ENCODE peak calls at places on chromosomes 11 and 22, in six cellular contexts. N is MM.1S, K is OCI-LY7, R is GM23248, Z is DND-41, D is H9. Y is an unnamed sample.

GRCh38 chr11:72552399-72552910 is 118.1 kb upstream of the CLPB start:
- DNase-seq in Z (no peak), D (no peak), N (no peak), K (no peak), R (peak; percentile 17), Y (no peak)

GRCh38 chr11:61699737-61700160 is 19.6 kb downstream of the DAGLA start:
- DNase-seq in R (no peak), K (no peak), Z (no peak), N (no peak), D (no peak), Y (no peak)

GRCh38 chr11:17473071-17473744 is 3.4 kb downstream of the ABCC8 start:
- DNase-seq in N (no peak), D (peak; percentile 84), R (peak; percentile 5), Z (no peak), K (no peak), Y (peak; percentile 2)

GRCh38 chr22:37303821-37304274 is 21.5 kb downstream of the CYTH4 start:
- DNase-seq in N (no peak), K (no peak), D (no peak), Z (no peak), R (peak; percentile 96), Y (peak; percentile 92)

GRCh38 chr11:84947070-84947469 is 680.1 kb downstream of the DLG2 start:
- DNase-seq in R (no peak), K (no peak), Z (no peak), D (no peak), N (no peak), Y (no peak)

GRCh38 chr11:116990061-116990473 is 108.2 kb downstream of the SIK3 start:
- DNase-seq in N (no peak), Z (no peak), K (no peak), D (no peak), R (peak; percentile 89), Y (peak; percentile 97)

GRCh38 chr11:35009191-35009940 is 92.9 kb downstream of the PDHX start:
- DNase-seq in D (no peak), Z (no peak), K (no peak), N (no peak), R (peak; percentile 91), Y (peak; percentile 54)

GRCh38 chr11:61777234-61778090 is 14.9 kb downstream of the TMEM258 start:
- DNase-seq in Z (no peak), K (no peak), N (no peak), D (peak; percentile 86), R (peak; percentile 47), Y (peak; percentile 11)

GRCh38 chr11:17852246-17852645 is 117.7 kb downstream of the KCNC1 start:
- DNase-seq in K (no peak), R (no peak), N (no peak), D (no peak), Z (no peak), Y (peak; percentile 39)

GRCh38 chr11:41845066-41845465 is 385.6 kb upstream of the LRRC4C start:
- DNase-seq in N (no peak), Z (no peak), K (no peak), R (no peak), D (no peak), Y (no peak)

GRCh38 chr11:113373306-113373705 is 14.3 kb upstream of the ANKK1 start:
- DNase-seq in K (no peak), N (no peak), D (no peak), R (peak; percentile 94), Z (no peak), Y (peak; percentile 80)

GRCh38 chr11:117857734-117858369 is 18.6 kb downstream of the FXYD6 start:
- DNase-seq in R (no peak), N (no peak), K (no peak), Z (no peak), D (peak; percentile 10), Y (no peak)

GRCh38 chr11:22510741-22511140 is 114.9 kb downstream of the FANCF start:
- DNase-seq in R (peak; percentile 90), D (no peak), K (no peak), N (no peak), Z (no peak), Y (peak; percentile 38)

GRCh38 chr11:122681731-122682130 is 26.2 kb downstream of the UBASH3B start:
- DNase-seq in R (peak; percentile 39), N (no peak), K (no peak), Z (no peak), D (no peak), Y (peak; percentile 27)

GRCh38 chr11:78606667-78607066 is 32.0 kb upstream of the NARS2 start:
- DNase-seq in R (no peak), Z (no peak), D (no peak), N (no peak), K (no peak), Y (no peak)

GRCh38 chr11:78386551-78386950 is 31.1 kb downstream of the GAB2 start:
- DNase-seq in D (no peak), Z (no peak), N (no peak), R (no peak), K (no peak), Y (no peak)

GRCh38 chr22:44188986-44189630 is 8.4 kb downstream of the PARVG start:
- DNase-seq in R (no peak), N (no peak), Z (no peak), K (no peak), D (no peak), Y (no peak)

GRCh38 chr11:110308071-110308470 is 11.7 kb upstream of the RDX start:
- DNase-seq in N (no peak), Z (no peak), K (no peak), R (no peak), D (no peak), Y (no peak)

GRCh38 chr11:110311783-110312578 is 15.6 kb upstream of the RDX start:
- DNase-seq in D (no peak), Z (no peak), N (peak; percentile 9), K (no peak), R (peak; percentile 65), Y (peak; percentile 74)

GRCh38 chr11:110314366-110315095 is 18.1 kb upstream of the RDX start:
- DNase-seq in N (no peak), D (no peak), Z (no peak), R (no peak), K (no peak), Y (no peak)

GRCh38 chr11:110317516-110317932 is 21.1 kb upstream of the RDX start:
- DNase-seq in N (no peak), R (peak; percentile 21), K (no peak), Z (no peak), D (no peak), Y (peak; percentile 21)

GRCh38 chr11:110312670-110313069 is 16.3 kb upstream of the RDX start:
- DNase-seq in Z (no peak), D (no peak), N (no peak), K (no peak), R (no peak), Y (no peak)
- H2AFZ ChIP-seq in Z (no peak overlapping the region), D (no peak overlapping the region), N (no peak overlapping the region), K (peak overlapping the region; percentile 44), R (no peak overlapping the region), Y (no peak overlapping the region)

GRCh38 chr22:18156878-18157713 is 7.1 kb downstream of the USP18 start:
- DNase-seq in N (peak; percentile 62), Z (peak; percentile 60), R (peak; percentile 94), D (peak; percentile 89), K (peak; percentile 61), Y (peak; percentile 97)
- H2AFZ ChIP-seq in N (no peak overlapping the region), Z (no peak overlapping the region), R (peak overlapping the region; percentile 78), D (no peak overlapping the region), K (no peak overlapping the region), Y (peak overlapping the region; percentile 52)

GRCh38 chr11:82980292-82980691 is 78.8 kb downstream of the DDIAS start:
- DNase-seq in D (no peak), N (no peak), K (no peak), Z (no peak), R (peak; percentile 84), Y (peak; percentile 43)

GRCh38 chr11:82979824-82980223 is 78.3 kb downstream of the DDIAS start:
- DNase-seq in N (no peak), K (no peak), R (peak; percentile 5), D (no peak), Z (no peak), Y (no peak)

GRCh38 chr11:82981852-82982251 is 80.3 kb downstream of the DDIAS start:
- DNase-seq in R (no peak), D (no peak), K (no peak), Z (no peak), N (no peak), Y (no peak)

GRCh38 chr11:82978422-82979099 is 77.0 kb downstream of the DDIAS start:
- DNase-seq in N (peak; percentile 50), R (peak; percentile 73), Z (no peak), K (no peak), D (no peak), Y (peak; percentile 77)

DNA sequence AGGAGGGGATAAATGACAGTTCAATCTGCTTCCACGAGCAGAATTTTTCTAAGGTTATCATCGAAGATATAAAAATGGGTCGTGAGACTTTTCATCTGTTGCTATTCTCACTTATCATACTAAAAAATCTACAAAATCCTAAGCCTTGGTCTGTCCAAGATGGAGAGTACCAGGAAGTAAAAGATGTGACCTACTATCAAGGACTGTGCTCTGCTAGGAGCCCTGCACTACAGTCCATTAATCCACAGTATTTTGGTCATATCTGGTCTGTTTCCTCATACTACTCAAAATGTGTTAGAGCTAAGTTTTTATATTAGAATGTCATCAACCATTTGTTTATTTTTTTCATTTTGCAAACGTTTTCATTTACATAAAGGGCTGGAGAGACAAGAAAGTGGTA is 79.4 kb downstream of the DDIAS start:
- DNase-seq in K (no peak), N (no peak), D (no peak), R (no peak), Z (no peak), Y (no peak)
- H2AFZ ChIP-seq in K (no peak overlapping the region), N (no peak overlapping the region), D (no peak overlapping the region), R (no peak overlapping the region), Z (no peak overlapping the region), Y (no peak overlapping the region)

GRCh38 chr11:14907411-14908213 is 15.6 kb upstream of the CYP2R1 start:
- DNase-seq in N (peak; percentile 66), D (peak; percentile 86), Z (peak; percentile 81), R (peak; percentile 69), K (peak; percentile 76), Y (peak; percentile 20)

GRCh38 chr11:14905104-14906033 is 13.3 kb upstream of the CYP2R1 start:
- DNase-seq in K (peak; percentile 79), N (peak; percentile 88), R (peak; percentile 47), D (peak; percentile 90), Z (no peak), Y (peak; percentile 60)

GRCh38 chr11:14902650-14903350 is 10.8 kb upstream of the CYP2R1 start:
- DNase-seq in N (no peak), R (peak; percentile 51), Z (no peak), D (no peak), K (no peak), Y (peak; percentile 80)

GRCh38 chr11:14906614-14907392 is 14.8 kb upstream of the CYP2R1 start:
- DNase-seq in N (no peak), D (peak; percentile 27), Z (no peak), K (no peak), R (no peak), Y (no peak)

DNA sequence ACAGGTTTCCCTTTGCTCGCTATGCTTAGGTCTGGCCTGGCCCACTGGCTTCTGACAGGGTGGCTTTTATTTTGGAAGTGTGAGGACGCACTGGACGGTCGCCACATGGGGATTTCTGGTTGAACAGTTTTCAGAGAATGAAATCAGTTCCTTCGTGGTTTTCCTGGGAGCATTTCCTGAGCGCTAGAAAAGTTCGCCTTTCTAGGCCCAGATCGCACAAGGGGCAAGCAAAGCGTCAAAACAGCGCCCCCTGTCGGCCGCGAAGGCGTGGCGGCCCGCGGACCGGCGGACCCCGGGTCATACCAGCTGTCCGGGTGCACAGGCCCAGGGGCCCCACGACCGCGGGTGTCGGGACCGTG is 12.7 kb upstream of the CYP2R1 start:
- DNase-seq in N (peak; percentile 79), R (peak; percentile 74), K (peak; percentile 61), D (peak; percentile 82), Z (peak; percentile 20), Y (peak; percentile 52)
- H2AFZ ChIP-seq in N (peak overlapping the region; percentile 99), R (peak overlapping the region; percentile 86), K (peak overlapping the region; percentile 73), D (no peak overlapping the region), Z (no peak overlapping the region), Y (peak overlapping the region; percentile 72)

GRCh38 chr11:14522801-14523200 is 2.6 kb upstream of the PSMA1 start:
- DNase-seq in D (no peak), R (no peak), Z (no peak), N (no peak), K (no peak), Y (no peak)
- H2AFZ ChIP-seq in D (no peak overlapping the region), R (no peak overlapping the region), Z (no peak overlapping the region), N (no peak overlapping the region), K (no peak overlapping the region), Y (no peak overlapping the region)

Y was measured in fibroblast of lung.